ENCODE peak calls at places on chromosomes 16 and 17, in five cellular contexts. One of them, this sample, is unnamed.

GRCh38 chr16:75000481-75001081 is 1.8 kb downstream of the ZNRF1 start:
- DNase-seq in RWPE2: no peak
- DNase-seq in foreskin keratinocyte: no peak
- DNase-seq in Caco-2: no peak
- DNase-seq in nephron progenitor cell: peak
- DNase-seq in this sample: no peak

GRCh38 chr17:56141046-56141839 is 12.0 kb upstream of the ANKFN1 start:
- DNase-seq in RWPE2: no peak
- DNase-seq in foreskin keratinocyte: no peak
- DNase-seq in Caco-2: no peak
- DNase-seq in nephron progenitor cell: no peak
- DNase-seq in this sample: no peak

GRCh38 chr17:46782250-46782953 is 36.1 kb downstream of the WNT3 start:
- DNase-seq in RWPE2: no peak
- DNase-seq in foreskin keratinocyte: no peak
- DNase-seq in Caco-2: peak
- DNase-seq in nephron progenitor cell: peak
- DNase-seq in this sample: no peak

GRCh38 chr16:46757339-46758050 is 9.4 kb upstream of the MYLK3 start:
- DNase-seq in RWPE2: no peak
- DNase-seq in foreskin keratinocyte: no peak
- DNase-seq in Caco-2: no peak
- DNase-seq in nephron progenitor cell: no peak
- DNase-seq in this sample: no peak

GRCh38 chr17:63843387-63844292 is 1.2 kb upstream of the SMARCD2 start:
- DNase-seq in RWPE2: no peak
- DNase-seq in foreskin keratinocyte: no peak
- DNase-seq in Caco-2: no peak
- DNase-seq in nephron progenitor cell: no peak
- DNase-seq in this sample: no peak

GRCh38 chr17:44905006-44906000 is 6.1 kb upstream of the EFTUD2 start:
- DNase-seq in RWPE2: no peak
- DNase-seq in foreskin keratinocyte: no peak
- DNase-seq in Caco-2: no peak
- DNase-seq in nephron progenitor cell: no peak
- DNase-seq in this sample: peak

GRCh38 chr16:23668873-23669272 is 9.8 kb upstream of the PLK1 start:
- DNase-seq in RWPE2: no peak
- DNase-seq in foreskin keratinocyte: no peak
- DNase-seq in Caco-2: no peak
- DNase-seq in nephron progenitor cell: no peak
- DNase-seq in this sample: no peak

GRCh38 chr17:17018021-17018441 is 24.2 kb upstream of the MPRIP start:
- DNase-seq in RWPE2: peak
- DNase-seq in foreskin keratinocyte: no peak
- DNase-seq in Caco-2: no peak
- DNase-seq in nephron progenitor cell: no peak
- DNase-seq in this sample: no peak

GRCh38 chr16:78368121-78369102 is 269.0 kb downstream of the WWOX start:
- DNase-seq in RWPE2: no peak
- DNase-seq in foreskin keratinocyte: no peak
- DNase-seq in Caco-2: no peak
- DNase-seq in nephron progenitor cell: no peak
- DNase-seq in this sample: no peak

GRCh38 chr16:52929478-52929877 is 123.2 kb downstream of the CHD9NB start:
- DNase-seq in RWPE2: no peak
- DNase-seq in foreskin keratinocyte: no peak
- DNase-seq in Caco-2: no peak
- DNase-seq in nephron progenitor cell: no peak
- DNase-seq in this sample: no peak

GRCh38 chr17:10737168-10737622 is 7.4 kb upstream of the TMEM220 start:
- DNase-seq in RWPE2: no peak
- DNase-seq in foreskin keratinocyte: peak
- DNase-seq in Caco-2: peak
- DNase-seq in nephron progenitor cell: peak
- DNase-seq in this sample: no peak

GRCh38 chr16:89595330-89596060 is 17.9 kb upstream of the DPEP1 start:
- DNase-seq in RWPE2: peak
- DNase-seq in foreskin keratinocyte: no peak
- DNase-seq in Caco-2: no peak
- DNase-seq in nephron progenitor cell: no peak
- DNase-seq in this sample: no peak

GRCh38 chr16:57107324-57107922 is 15.0 kb downstream of the CPNE2 start:
- DNase-seq in RWPE2: no peak
- DNase-seq in foreskin keratinocyte: no peak
- DNase-seq in Caco-2: no peak
- DNase-seq in nephron progenitor cell: no peak
- DNase-seq in this sample: no peak

DNA sequence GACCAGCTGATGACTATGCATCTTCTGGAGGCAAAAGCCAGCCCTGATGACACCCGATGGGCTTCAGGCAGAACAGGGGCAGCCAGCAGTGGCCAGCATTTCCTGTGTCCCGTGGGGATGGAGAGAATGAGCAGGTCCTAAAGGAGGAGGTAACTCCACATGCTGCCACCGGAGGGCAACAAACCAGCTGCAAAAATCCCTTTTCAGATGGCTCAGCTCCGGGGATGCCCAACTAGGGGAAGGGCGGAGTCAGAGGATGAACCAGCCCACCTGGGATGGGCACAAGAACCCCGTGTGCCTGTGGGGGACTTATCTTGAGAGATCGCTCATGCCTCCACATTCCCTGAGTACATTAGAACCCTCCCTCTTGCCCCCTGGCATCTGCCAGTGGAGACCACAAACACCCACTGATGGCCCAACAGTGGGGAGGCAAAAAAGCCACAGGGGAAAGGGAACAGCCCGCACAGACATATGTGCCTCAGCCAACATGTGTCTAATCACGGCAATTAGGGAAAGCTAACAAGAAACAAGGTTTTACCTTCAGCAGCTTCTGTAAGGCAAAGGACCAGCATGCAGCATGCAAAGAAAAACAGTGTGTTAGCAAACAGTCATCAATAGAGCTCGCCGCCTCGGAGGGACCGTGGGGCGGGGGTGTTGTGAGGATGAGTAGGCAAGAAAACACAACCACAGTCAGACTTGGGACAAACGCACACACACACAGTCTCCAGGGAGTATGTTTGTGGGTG is 64.1 kb downstream of the MYO18A start:
- DNase-seq in RWPE2: no peak
- DNase-seq in foreskin keratinocyte: no peak
- DNase-seq in Caco-2: peak
- DNase-seq in nephron progenitor cell: peak
- DNase-seq in this sample: no peak
- TF ChIP-seq CTCF in RWPE2: peak
- TF ChIP-seq CTCF in foreskin keratinocyte: peak
- TF ChIP-seq CTCF in Caco-2: peak
- TF ChIP-seq CTCF in nephron progenitor cell: peak
- TF ChIP-seq CTCF in this sample: peak

GRCh38 chr16:2056681-2057407 is 9.1 kb downstream of the TSC2 start:
- DNase-seq in RWPE2: no peak
- DNase-seq in foreskin keratinocyte: no peak
- DNase-seq in Caco-2: peak
- DNase-seq in nephron progenitor cell: no peak
- DNase-seq in this sample: no peak
- TF ChIP-seq CTCF in RWPE2: no peak
- TF ChIP-seq CTCF in foreskin keratinocyte: peak
- TF ChIP-seq CTCF in Caco-2: peak
- TF ChIP-seq CTCF in nephron progenitor cell: peak
- TF ChIP-seq CTCF in this sample: peak

GRCh38 chr17:962650-963049 is 16.9 kb downstream of the NXN start:
- DNase-seq in RWPE2: no peak
- DNase-seq in foreskin keratinocyte: no peak
- DNase-seq in Caco-2: no peak
- DNase-seq in nephron progenitor cell: peak
- DNase-seq in this sample: no peak

GRCh38 chr17:962166-962565 is 17.4 kb downstream of the NXN start:
- DNase-seq in RWPE2: no peak
- DNase-seq in foreskin keratinocyte: no peak
- DNase-seq in Caco-2: no peak
- DNase-seq in nephron progenitor cell: no peak
- DNase-seq in this sample: no peak

GRCh38 chr17:967122-967521 is 12.5 kb downstream of the NXN start:
- DNase-seq in RWPE2: no peak
- DNase-seq in foreskin keratinocyte: no peak
- DNase-seq in Caco-2: no peak
- DNase-seq in nephron progenitor cell: no peak
- DNase-seq in this sample: no peak

GRCh38 chr17:965311-965989 is 14.1 kb downstream of the NXN start:
- DNase-seq in RWPE2: no peak
- DNase-seq in foreskin keratinocyte: no peak
- DNase-seq in Caco-2: no peak
- DNase-seq in nephron progenitor cell: no peak
- DNase-seq in this sample: no peak

DNA sequence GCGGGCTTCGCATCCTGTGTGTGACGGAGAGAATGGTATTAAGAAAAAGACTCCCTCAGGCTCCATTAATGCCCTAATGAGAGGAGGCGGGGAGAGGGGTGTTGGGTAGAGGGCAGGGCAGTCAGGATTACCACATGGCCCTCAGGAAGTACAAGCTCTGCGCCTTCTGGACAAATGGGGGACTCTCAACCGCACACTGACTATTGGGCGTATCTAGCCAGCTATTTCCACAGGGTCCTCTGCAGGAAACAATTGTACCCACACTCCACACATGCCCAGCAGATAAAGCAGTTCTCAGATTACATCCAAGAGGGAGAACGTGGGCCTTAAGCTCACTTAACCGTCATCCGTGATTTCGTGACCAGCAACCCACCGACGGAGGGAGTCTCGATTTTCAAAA is 14.7 kb downstream of the NXN start:
- DNase-seq in RWPE2: no peak
- DNase-seq in foreskin keratinocyte: no peak
- DNase-seq in Caco-2: no peak
- DNase-seq in nephron progenitor cell: no peak
- DNase-seq in this sample: no peak
- TF ChIP-seq CTCF in RWPE2: no peak
- TF ChIP-seq CTCF in foreskin keratinocyte: no peak
- TF ChIP-seq CTCF in Caco-2: no peak
- TF ChIP-seq CTCF in nephron progenitor cell: no peak
- TF ChIP-seq CTCF in this sample: no peak

DNA sequence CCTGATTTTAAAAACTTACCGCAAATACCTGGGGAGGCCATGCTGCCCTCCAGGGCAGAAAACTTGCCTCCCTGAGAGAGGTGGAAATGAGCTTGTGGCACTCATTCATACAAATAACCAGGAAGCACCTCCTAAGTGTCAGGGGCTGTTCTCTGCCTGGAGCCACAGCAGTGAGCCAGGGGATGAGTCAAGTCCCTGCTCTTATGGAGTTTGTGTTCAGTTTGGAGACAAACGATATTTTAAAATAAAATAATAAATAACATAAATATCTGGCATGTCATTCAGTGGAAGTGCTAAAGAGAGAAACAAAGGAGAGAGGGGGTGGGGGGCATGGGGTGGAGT is 313.8 kb downstream of the C16orf95 start:
- DNase-seq in RWPE2: no peak
- DNase-seq in foreskin keratinocyte: no peak
- DNase-seq in Caco-2: no peak
- DNase-seq in nephron progenitor cell: no peak
- DNase-seq in this sample: no peak
- TF ChIP-seq CTCF in RWPE2: no peak
- TF ChIP-seq CTCF in foreskin keratinocyte: no peak
- TF ChIP-seq CTCF in Caco-2: no peak
- TF ChIP-seq CTCF in nephron progenitor cell: no peak
- TF ChIP-seq CTCF in this sample: no peak

DNA sequence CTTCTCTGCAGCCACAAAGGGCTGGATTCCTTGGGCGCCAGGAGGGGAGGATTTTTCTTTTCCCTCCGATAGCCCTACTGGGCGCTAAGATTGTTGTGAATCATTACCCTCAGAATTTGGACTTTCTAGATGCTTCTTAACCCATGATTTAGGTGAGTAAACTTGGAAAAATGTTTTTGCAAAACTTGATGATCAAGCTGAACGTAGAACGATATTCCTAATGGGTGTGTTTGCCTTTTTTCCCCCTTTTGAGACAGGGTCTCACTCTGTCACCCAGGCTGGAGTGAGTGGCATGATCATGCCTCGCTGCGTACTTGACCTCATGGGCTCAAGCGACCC is 43.8 kb downstream of the PGS1 start:
- DNase-seq in RWPE2: no peak
- DNase-seq in foreskin keratinocyte: no peak
- DNase-seq in Caco-2: no peak
- DNase-seq in nephron progenitor cell: no peak
- DNase-seq in this sample: no peak
- TF ChIP-seq CTCF in RWPE2: peak
- TF ChIP-seq CTCF in foreskin keratinocyte: no peak
- TF ChIP-seq CTCF in Caco-2: no peak
- TF ChIP-seq CTCF in nephron progenitor cell: peak
- TF ChIP-seq CTCF in this sample: no peak

DNA sequence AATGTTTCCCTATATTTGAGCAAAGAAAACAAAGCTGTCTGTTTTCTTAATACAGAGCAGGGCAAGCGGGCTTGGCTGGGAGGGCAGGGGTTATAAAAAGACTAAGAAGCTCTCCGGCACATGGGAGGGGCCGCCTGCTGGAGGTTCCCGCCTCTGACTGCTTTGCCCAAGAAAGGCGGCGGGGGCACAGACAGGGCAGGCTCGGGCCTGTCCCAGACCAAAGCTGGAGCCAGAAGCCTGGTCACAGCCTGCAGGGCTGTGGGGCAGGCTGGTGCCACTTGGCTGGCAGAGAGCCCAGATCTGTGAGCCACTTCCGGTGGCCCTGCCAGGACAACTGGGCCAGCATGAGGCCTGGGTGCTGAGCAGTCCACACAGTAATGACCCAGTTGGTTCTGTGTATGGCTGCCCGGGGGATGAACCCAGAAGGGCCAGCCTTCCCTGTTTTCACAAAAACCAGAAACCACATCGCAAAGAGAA is 89.4 kb downstream of the LITAF start:
- DNase-seq in RWPE2: peak
- DNase-seq in foreskin keratinocyte: peak
- DNase-seq in Caco-2: peak
- DNase-seq in nephron progenitor cell: peak
- DNase-seq in this sample: no peak
- TF ChIP-seq CTCF in RWPE2: no peak
- TF ChIP-seq CTCF in foreskin keratinocyte: peak
- TF ChIP-seq CTCF in Caco-2: no peak
- TF ChIP-seq CTCF in nephron progenitor cell: no peak
- TF ChIP-seq CTCF in this sample: peak

GRCh38 chr17:41654134-41654907 is 29.9 kb upstream of the KRT17 start:
- DNase-seq in RWPE2: peak
- DNase-seq in foreskin keratinocyte: peak
- DNase-seq in Caco-2: peak
- DNase-seq in nephron progenitor cell: no peak
- DNase-seq in this sample: no peak
- TF ChIP-seq CTCF in RWPE2: no peak
- TF ChIP-seq CTCF in foreskin keratinocyte: peak
- TF ChIP-seq CTCF in Caco-2: no peak
- TF ChIP-seq CTCF in nephron progenitor cell: no peak
- TF ChIP-seq CTCF in this sample: no peak

GRCh38 chr16:27698266-27698665 is 148.3 kb downstream of the KATNIP start:
- DNase-seq in RWPE2: no peak
- DNase-seq in foreskin keratinocyte: no peak
- DNase-seq in Caco-2: peak
- DNase-seq in nephron progenitor cell: peak
- DNase-seq in this sample: peak
- TF ChIP-seq CTCF in RWPE2: no peak
- TF ChIP-seq CTCF in foreskin keratinocyte: peak
- TF ChIP-seq CTCF in Caco-2: peak
- TF ChIP-seq CTCF in nephron progenitor cell: peak
- TF ChIP-seq CTCF in this sample: peak

GRCh38 chr17:42679001-42679491 is 2.3 kb upstream of the PLEKHH3 start:
- DNase-seq in RWPE2: no peak
- DNase-seq in foreskin keratinocyte: no peak
- DNase-seq in Caco-2: peak
- DNase-seq in nephron progenitor cell: no peak
- DNase-seq in this sample: no peak
- TF ChIP-seq CTCF in RWPE2: no peak
- TF ChIP-seq CTCF in foreskin keratinocyte: peak
- TF ChIP-seq CTCF in Caco-2: no peak
- TF ChIP-seq CTCF in nephron progenitor cell: no peak
- TF ChIP-seq CTCF in this sample: no peak

This sample was measured in chondrocyte.